ENCODE peak calls at places on chromosomes 12 and 14, in five cellular contexts. H is suprapubic skin, J is choroid plexus epithelial cell, S is DND-41, B is ovary. I is an unnamed sample.

GRCh38 chr12:104698871-104699270 is 242.1 kb downstream of the CHST11 start:
- DNase-seq in S (no peak), B (no peak), H (no peak), J (no peak), I (no peak)

GRCh38 chr12:69648476-69648875 is 37.8 kb upstream of the LRRC10 start:
- DNase-seq in J (peak), B (no peak), S (no peak), H (no peak), I (no peak)

GRCh38 chr12:63052696-63053095 is 98.3 kb downstream of the AVPR1A start:
- DNase-seq in J (no peak), B (no peak), H (no peak), S (no peak), I (no peak)

GRCh38 chr12:123132951-123133619 is 17.8 kb downstream of the PITPNM2 start:
- DNase-seq in H (no peak), S (no peak), J (no peak), B (no peak), I (no peak)

GRCh38 chr14:93329965-93330608 is 2.7 kb downstream of the BTBD7 start:
- DNase-seq in H (no peak), J (no peak), B (no peak), S (no peak), I (no peak)

GRCh38 chr12:77166711-77167110 is 101.3 kb upstream of the E2F7 start:
- DNase-seq in S (no peak), H (no peak), J (no peak), B (no peak), I (no peak)

GRCh38 chr12:23561536-23561935 is 387.9 kb downstream of the SOX5 start:
- DNase-seq in H (no peak), J (no peak), B (no peak), S (no peak), I (no peak)

GRCh38 chr12:130838284-130838950 is 633 bp downstream of the STX2 start:
- DNase-seq in J (peak), S (peak), H (no peak), B (no peak), I (no peak)

GRCh38 chr14:51211149-51211548 is 28.9 kb upstream of the TMX1 start:
- DNase-seq in B (no peak), H (no peak), J (peak), S (no peak), I (no peak)

GRCh38 chr12:107374136-107374535 is 280.8 kb upstream of the CRY1 start:
- DNase-seq in J (no peak), H (no peak), B (no peak), S (no peak), I (no peak)

GRCh38 chr12:19882418-19882817 is 443.1 kb downstream of the AEBP2 start:
- DNase-seq in J (no peak), S (no peak), B (no peak), H (no peak), I (no peak)

GRCh38 chr12:124057691-124058090 is 84.7 kb downstream of the ZNF664 start:
- DNase-seq in J (peak), H (no peak), S (no peak), B (no peak), I (no peak)

GRCh38 chr12:54925319-54925718 is 59.2 kb downstream of the TESPA1 start:
- DNase-seq in H (no peak), B (no peak), J (no peak), S (no peak), I (no peak)

GRCh38 chr12:102960766-102961487 is 3.5 kb downstream of the ASCL1 start:
- DNase-seq in S (no peak), H (no peak), B (no peak), J (no peak), I (no peak)

GRCh38 chr12:14264316-14264715 is 101.2 kb upstream of the ATF7IP start:
- DNase-seq in B (no peak), J (no peak), S (no peak), H (no peak), I (no peak)

GRCh38 chr12:108505121-108505520 is 10.0 kb upstream of the FICD start:
- DNase-seq in B (no peak), J (no peak), S (no peak), H (no peak), I (no peak)

GRCh38 chr12:42705863-42706262 is 116.3 kb upstream of the PRICKLE1 start:
- DNase-seq in J (peak), B (peak), H (peak), S (no peak), I (no peak)

GRCh38 chr14:70036665-70037064 is 152.1 kb downstream of the SLC8A3 start:
- DNase-seq in H (no peak), B (no peak), J (peak), S (no peak), I (no peak)
- TF ChIP-seq CTCF in H (no peak), B (no peak), J (peak), S (no peak), I (no peak)

DNA sequence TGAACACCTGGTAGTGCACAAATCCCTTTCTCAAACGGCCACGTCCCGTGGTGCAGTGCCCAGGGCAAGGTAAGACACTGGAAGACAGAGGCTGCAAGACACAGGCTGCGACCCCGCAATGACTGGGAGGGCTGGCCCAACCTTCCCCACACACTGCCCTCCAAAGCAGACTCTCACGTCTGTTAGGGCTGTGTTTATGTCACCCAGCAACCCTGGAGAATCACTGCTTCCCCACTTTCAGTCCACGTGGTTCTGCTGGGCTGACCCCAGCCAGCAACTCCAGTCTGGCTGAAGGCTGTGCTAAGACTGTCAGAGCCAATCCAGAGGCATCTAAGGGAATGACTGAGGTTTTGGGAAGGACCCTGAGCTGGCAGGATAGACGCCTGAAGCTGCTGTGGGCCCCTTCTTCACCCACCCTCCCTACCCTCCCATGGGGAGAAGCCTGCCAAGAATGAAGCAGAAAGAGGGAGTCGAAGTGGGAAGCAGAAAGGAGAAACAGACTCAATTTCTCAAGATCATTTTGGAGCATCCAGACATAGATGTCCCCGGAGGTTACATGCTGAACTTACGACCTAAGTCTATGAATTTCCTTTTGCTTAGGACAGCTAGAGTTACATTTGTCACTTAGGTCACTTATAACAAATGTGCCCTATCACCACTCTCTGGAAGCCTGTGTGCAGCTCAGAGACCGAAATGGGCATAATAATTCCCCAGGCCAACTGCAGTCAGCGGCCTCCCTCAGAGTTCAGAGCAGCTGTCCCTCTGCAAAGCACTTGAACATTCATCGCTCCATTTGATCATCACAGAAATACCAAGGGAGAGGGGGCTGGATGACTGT is 11.6 kb downstream of the KDM2B start:
- DNase-seq in S (no peak), J (peak), B (peak), H (no peak), I (no peak)
- H3K4me3 ChIP-seq in S (no peak), J (no peak), B (no peak), H (no peak), I (no peak)

DNA sequence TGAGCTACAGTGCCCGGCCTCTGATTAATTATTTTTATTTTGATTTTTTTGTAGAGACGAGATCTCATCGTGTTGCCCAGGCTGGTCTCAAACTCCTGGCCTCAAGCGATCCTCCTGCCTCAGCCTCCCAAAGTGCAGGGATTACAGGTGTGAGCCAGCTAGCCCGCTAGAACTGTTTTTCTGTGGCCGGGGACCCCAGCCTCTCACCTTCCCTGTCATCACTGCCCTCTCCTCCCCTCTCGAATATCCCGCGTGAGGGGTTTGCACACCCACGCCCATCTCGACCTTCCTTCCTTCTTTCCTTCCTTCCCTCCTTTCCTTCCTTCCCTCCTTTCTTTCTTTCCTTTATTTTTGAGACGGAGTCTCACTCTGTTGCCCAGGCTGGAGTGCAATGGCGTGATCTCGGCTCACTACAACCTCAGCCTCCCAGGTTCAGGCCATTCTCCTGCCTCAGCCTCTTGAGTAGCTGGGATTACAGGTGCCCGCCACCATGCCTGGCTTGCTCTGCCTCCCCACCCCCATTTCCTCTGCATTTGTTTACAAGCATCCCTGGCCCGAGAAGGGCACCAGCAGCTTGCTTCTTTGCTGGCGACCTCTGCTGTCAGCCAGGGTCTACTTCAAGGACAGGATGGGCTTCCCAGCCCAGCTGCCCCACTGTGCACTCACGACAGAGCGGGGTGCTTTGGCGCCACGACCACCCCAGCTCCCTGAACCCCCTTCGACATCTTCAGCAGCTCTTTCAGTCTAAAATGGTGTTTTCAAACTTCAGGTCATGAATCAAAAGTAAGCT is 4.3 kb upstream of the TRAF3 start:
- DNase-seq in H (no peak), B (no peak), S (peak), J (peak), I (no peak)
- TF ChIP-seq CTCF in H (no peak), B (no peak), S (peak), J (peak), I (no peak)

DNA sequence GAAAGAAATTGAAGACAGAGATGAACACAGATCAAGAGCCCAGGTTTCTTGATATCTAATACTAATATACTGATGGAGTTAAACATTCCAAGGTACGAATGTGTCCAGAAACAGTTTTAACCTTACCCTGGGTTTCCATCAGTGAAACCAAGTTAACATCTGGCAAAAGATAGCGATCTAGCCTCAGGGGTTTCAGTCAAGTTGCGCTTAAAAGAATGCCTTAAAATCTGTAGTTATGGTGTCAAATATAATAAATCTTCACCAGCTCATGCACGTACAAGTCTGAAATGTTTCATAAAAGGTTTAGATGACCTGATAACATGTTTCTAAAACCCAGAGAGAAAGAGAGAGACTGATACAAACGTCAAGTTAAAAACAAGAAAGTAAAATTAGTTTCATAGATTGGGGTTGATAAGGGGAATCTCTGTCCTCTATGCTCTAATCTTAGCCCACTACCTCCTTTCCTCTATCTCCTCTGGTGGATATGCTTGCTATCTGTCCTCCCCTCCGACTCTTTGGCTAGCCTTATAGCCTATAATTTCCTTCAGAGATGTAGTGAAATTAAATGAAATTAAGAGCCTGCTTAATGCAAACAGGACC is 18.6 kb upstream of the FOS start:
- DNase-seq in S (no peak), B (no peak), J (no peak), H (no peak), I (no peak)
- H3K4me3 ChIP-seq in S (no peak), B (no peak), J (no peak), H (no peak), I (peak)

GRCh38 chr12:125185740-125186470 is 120.7 kb downstream of the AACS start:
- DNase-seq in B (peak), S (peak), J (peak), H (no peak), I (no peak)
- TF ChIP-seq CTCF in B (no peak), S (peak), J (peak), H (no peak), I (no peak)

GRCh38 chr14:61355892-61356325 is 34.5 kb downstream of the PRKCH start:
- DNase-seq in B (no peak), S (no peak), J (peak), H (peak), I (no peak)

GRCh38 chr14:61347771-61348443 is 26.5 kb downstream of the PRKCH start:
- DNase-seq in B (no peak), S (no peak), H (no peak), J (no peak), I (no peak)

GRCh38 chr14:61350871-61351270 is 29.5 kb downstream of the PRKCH start:
- DNase-seq in S (no peak), B (no peak), H (no peak), J (no peak), I (no peak)

GRCh38 chr14:61350427-61350826 is 29.0 kb downstream of the PRKCH start:
- DNase-seq in J (no peak), S (no peak), B (no peak), H (no peak), I (no peak)

DNA sequence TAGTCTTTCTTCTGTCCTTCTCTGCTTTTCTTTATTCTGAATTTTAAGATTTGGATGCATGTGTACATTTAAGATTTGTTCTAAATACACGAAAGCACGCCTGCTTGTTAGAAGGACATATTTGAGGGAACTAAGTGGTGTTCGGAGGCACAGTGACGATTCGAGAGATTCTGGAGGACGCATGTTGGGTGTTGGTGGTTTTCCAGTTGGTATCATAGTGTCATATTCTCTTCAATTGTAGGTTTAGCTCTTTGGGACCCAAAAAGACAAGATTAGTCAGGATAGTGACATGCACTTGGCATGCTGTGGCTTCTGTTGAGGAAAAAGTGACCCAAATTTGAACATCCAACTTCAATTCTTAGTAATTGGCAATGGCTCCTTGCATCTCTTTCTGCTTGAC is 30.1 kb downstream of the PRKCH start:
- DNase-seq in J (no peak), S (no peak), H (no peak), B (no peak), I (no peak)
- H3K4me3 ChIP-seq in J (no peak), S (no peak), H (no peak), B (no peak), I (no peak)

I was measured in thoracic aorta.